ENCODE peak calls at places on chromosomes 5 and 9, in nine cellular contexts. Y is fibroblast of lung; B is GM12891; H is NCI-H1092 treated with DMSO at 0.1 percent for 48 hours; S is endothelial cell; J is DMS153; N is C1 segment of cervical spinal cord; I is activated naive CD4-positive, alpha-beta T cell; C is GM06990. M is an unnamed sample.

GRCh38 chr9:136155576-136155975 is 36.9 kb upstream of the TMEM250 start:
- DNase-seq in H (no peak), Y (no peak), N (no peak), C (no peak), I (no peak), J (no peak), S (no peak), B (no peak), M (no peak)

GRCh38 chr5:141484499-141485304 is at the start of gene PCDHGC4:
- DNase-seq in B (no peak), Y (peak; percentile 41), C (peak; percentile 46), H (peak; percentile 67), S (peak; percentile 64), N (no peak), I (no peak), J (no peak), M (no peak)

GRCh38 chr5:122501087-122501435 is 189.0 kb downstream of the SNCAIP start:
- DNase-seq in B (no peak), I (no peak), H (no peak), S (no peak), C (no peak), Y (peak; percentile 11), J (no peak), N (no peak), M (no peak)

GRCh38 chr5:79858097-79858723 is 132.9 kb downstream of the MTX3 start:
- DNase-seq in H (peak; percentile 12), C (no peak), I (peak; percentile 82), Y (peak; percentile 38), S (peak; percentile 81), J (no peak), N (peak; percentile 26), B (peak; percentile 28), M (peak; percentile 56)

GRCh38 chr5:74199005-74199404 is 441.5 kb downstream of the ENC1 start:
- DNase-seq in N (no peak), I (no peak), C (peak; percentile 21), J (no peak), H (peak; percentile 4), Y (peak; percentile 45), B (no peak), S (no peak), M (no peak)

GRCh38 chr5:175640108-175640507 is 17.8 kb upstream of the HRH2 start:
- DNase-seq in Y (no peak), J (no peak), I (no peak), S (no peak), H (no peak), N (no peak), B (no peak), C (no peak), M (no peak)

GRCh38 chr9:130498918-130499698 is 54.3 kb downstream of the ASS1 start:
- DNase-seq in I (no peak), N (no peak), B (no peak), Y (no peak), J (no peak), S (no peak), H (no peak), C (no peak), M (no peak)

GRCh38 chr9:131562032-131562959 is 17.0 kb downstream of the PRRT1B start:
- DNase-seq in J (no peak), S (no peak), Y (peak; percentile 62), H (no peak), B (no peak), I (no peak), N (no peak), C (no peak), M (no peak)

GRCh38 chr5:43648499-43649124 is 45.6 kb downstream of the NNT start:
- DNase-seq in J (no peak), Y (no peak), I (no peak), B (no peak), C (no peak), N (no peak), H (no peak), S (no peak), M (no peak)

GRCh38 chr5:149828161-149829011 is 98.3 kb downstream of the PPARGC1B start:
- DNase-seq in J (peak; percentile 46), B (peak; percentile 74), H (peak; percentile 65), I (peak; percentile 73), C (no peak), N (peak; percentile 29), S (peak; percentile 91), Y (peak; percentile 84), M (peak; percentile 85)

GRCh38 chr5:2750026-2750757 is 1.3 kb downstream of the IRX2 start:
- DNase-seq in N (no peak), J (no peak), S (peak; percentile 21), C (no peak), Y (no peak), H (peak; percentile 11), I (no peak), B (no peak), M (no peak)

GRCh38 chr5:177520906-177521513 is 4.2 kb upstream of the DDX41 start:
- DNase-seq in J (no peak), I (no peak), H (no peak), N (no peak), S (no peak), Y (no peak), C (no peak), B (no peak), M (no peak)

GRCh38 chr5:142325677-142326479 is 1.1 kb upstream of the SPRY4 start:
- DNase-seq in H (peak; percentile 26), J (peak; percentile 43), I (no peak), S (peak; percentile 47), Y (peak; percentile 71), B (peak; percentile 28), C (peak; percentile 43), N (no peak), M (no peak)

GRCh38 chr9:95085861-95086563 is 231.5 kb downstream of the FANCC start:
- DNase-seq in N (no peak), Y (no peak), I (no peak), H (no peak), C (no peak), J (no peak), B (no peak), S (no peak), M (no peak)

GRCh38 chr5:120703923-120704445 is 239.9 kb downstream of the PRR16 start:
- DNase-seq in J (no peak), S (no peak), Y (no peak), H (no peak), N (no peak), B (no peak), I (no peak), C (no peak), M (no peak)

GRCh38 chr9:131397100-131397790 is 3.4 kb downstream of the PRRC2B start:
- DNase-seq in N (no peak), J (no peak), H (no peak), C (no peak), I (no peak), Y (peak; percentile 70), B (no peak), S (no peak), M (no peak)

GRCh38 chr5:963673-964531 is 44.7 kb upstream of the NKD2 start:
- DNase-seq in C (no peak), Y (peak; percentile 52), N (no peak), I (no peak), H (no peak), B (peak; percentile 61), S (no peak), J (no peak), M (no peak)

GRCh38 chr5:120405923-120406322 is 58.2 kb upstream of the PRR16 start:
- DNase-seq in N (no peak), I (no peak), Y (peak; percentile 94), B (no peak), S (no peak), C (no peak), J (no peak), H (no peak), M (no peak)

GRCh38 chr5:26889810-26890209 is 148.6 kb downstream of the CDH9 start:
- DNase-seq in S (no peak), Y (no peak), J (peak; percentile 84), H (peak; percentile 86), B (peak; percentile 0), I (no peak), N (no peak), C (no peak), M (peak; percentile 1)

GRCh38 chr9:125674981-125675973 is 31.7 kb downstream of the MAPKAP1 start:
- DNase-seq in C (no peak), B (no peak), Y (peak; percentile 93), S (no peak), I (no peak), N (no peak), H (no peak), J (no peak), M (no peak)

GRCh38 chr5:114702111-114702510 is 340.2 kb downstream of the KCNN2 start:
- DNase-seq in C (no peak), H (peak; percentile 85), N (no peak), J (no peak), Y (no peak), S (no peak), B (no peak), I (no peak), M (no peak)

GRCh38 chr9:108813951-108814601 is 41.7 kb downstream of the ACTL7B start:
- DNase-seq in S (peak; percentile 17), I (no peak), C (no peak), J (peak; percentile 76), H (peak; percentile 22), B (no peak), N (no peak), Y (peak; percentile 37), M (no peak)

GRCh38 chr5:179801304-179802206 is 5.1 kb downstream of the MGAT4B start:
- DNase-seq in I (peak; percentile 74), Y (no peak), N (no peak), J (no peak), H (no peak), B (peak; percentile 86), S (peak; percentile 78), C (peak; percentile 69), M (peak; percentile 85)

GRCh38 chr5:91535508-91535907 is 152.4 kb upstream of the ARRDC3 start:
- DNase-seq in B (no peak), C (no peak), S (no peak), J (no peak), I (no peak), Y (no peak), H (no peak), N (no peak), M (no peak)

GRCh38 chr5:144385597-144385996 is 214.9 kb downstream of the KCTD16 start:
- DNase-seq in S (no peak), I (no peak), Y (no peak), J (no peak), C (no peak), N (no peak), H (no peak), B (no peak), M (no peak)

GRCh38 chr5:59174248-59174844 is 591.5 kb downstream of the RAB3C start:
- DNase-seq in J (peak; percentile 8), Y (peak; percentile 69), N (no peak), C (no peak), I (no peak), S (peak; percentile 15), B (no peak), H (peak; percentile 58), M (peak; percentile 26)

GRCh38 chr5:7261049-7261448 is 134.9 kb upstream of the ADCY2 start:
- DNase-seq in N (no peak), B (no peak), Y (peak; percentile 48), J (peak; percentile 75), S (peak; percentile 48), H (peak; percentile 8), C (no peak), I (no peak), M (no peak)

GRCh38 chr5:72324186-72324825 is 4.1 kb downstream of the PTCD2 start:
- DNase-seq in S (no peak), B (no peak), J (no peak), Y (peak; percentile 14), C (no peak), N (no peak), H (no peak), I (no peak), M (no peak)

GRCh38 chr5:29134418-29134817 is 2059.1 kb upstream of the CDH6 start:
- DNase-seq in Y (no peak), I (no peak), H (no peak), C (no peak), N (no peak), J (no peak), S (no peak), B (no peak), M (no peak)

GRCh38 chr5:135999396-136000139 is 29.2 kb upstream of the TGFBI start:
- DNase-seq in Y (peak; percentile 98), N (no peak), S (no peak), C (no peak), J (no peak), I (no peak), H (no peak), B (no peak), M (no peak)

GRCh38 chr9:70830618-70831017 is 290.8 kb downstream of the TRPM3 start:
- DNase-seq in C (no peak), N (no peak), B (no peak), J (no peak), Y (no peak), I (no peak), S (no peak), H (no peak), M (no peak)